ENCODE peak calls at places on chromosomes 5 and 9, in eight cellular contexts. D, F, M, J, Z, E, S and H are unnamed samples.

GRCh38 chr5:102801375-102801774 is 46.3 kb downstream of the PAM start:
- DNase-seq in Z (no peak), E (no peak), S (no peak), J (peak; percentile 89), D (no peak), M (no peak), F (no peak), H (no peak)

GRCh38 chr5:660491-661030 is 32.6 kb downstream of the TPPP start:
- DNase-seq in Z (no peak), J (no peak), F (no peak), M (no peak), E (no peak), S (no peak), D (no peak), H (no peak)

GRCh38 chr5:160198886-160199409 is 30.4 kb upstream of the FABP6 start:
- DNase-seq in M (no peak), S (no peak), D (no peak), E (no peak), J (no peak), Z (no peak), F (no peak), H (no peak)

GRCh38 chr5:162128117-162128516 is 60.5 kb downstream of the GABRG2 start:
- DNase-seq in J (no peak), F (peak; percentile 6), S (no peak), Z (no peak), M (no peak), D (no peak), E (no peak), H (no peak)

GRCh38 chr9:133707065-133707760 is 30.9 kb downstream of the SARDH start:
- DNase-seq in F (no peak), Z (peak; percentile 95), J (no peak), M (peak; percentile 96), E (peak; percentile 89), D (no peak), S (no peak), H (no peak)

GRCh38 chr5:165504716-165505115 is 1999.3 kb downstream of the MAT2B start:
- DNase-seq in M (no peak), J (no peak), E (no peak), Z (no peak), S (no peak), D (no peak), F (no peak), H (no peak)

GRCh38 chr5:90909091-90909503 is 350.5 kb downstream of the ADGRV1 start:
- DNase-seq in M (peak; percentile 48), F (no peak), J (no peak), E (peak; percentile 48), Z (peak; percentile 78), D (no peak), S (no peak), H (no peak)

GRCh38 chr5:115686692-115687054 is 60.8 kb upstream of the TMED7 start:
- DNase-seq in D (no peak), Z (no peak), F (no peak), S (no peak), M (no peak), J (no peak), E (peak; percentile 74), H (no peak)

GRCh38 chr9:112884721-112885120 is 6.0 kb downstream of the SLC46A2 start:
- DNase-seq in E (no peak), Z (no peak), J (no peak), S (no peak), M (no peak), F (no peak), D (no peak), H (no peak)

GRCh38 chr9:20558609-20559016 is 63.7 kb downstream of the MLLT3 start:
- DNase-seq in D (peak; percentile 53), J (no peak), Z (peak; percentile 68), F (no peak), S (no peak), M (peak; percentile 66), E (peak; percentile 92), H (no peak)

GRCh38 chr5:54516051-54516645 is 1.4 kb upstream of the SNX18 start:
- DNase-seq in M (no peak), Z (no peak), E (no peak), J (no peak), F (no peak), S (no peak), D (no peak), H (no peak)
- H3K4me3 ChIP-seq in M (no peak overlapping the region), Z (no peak overlapping the region), E (no peak overlapping the region), J (no peak overlapping the region), F (no peak overlapping the region), S (no peak overlapping the region), D (no peak overlapping the region), H (no peak overlapping the region)

GRCh38 chr5:59582746-59583145 is 310.8 kb downstream of the PDE4D start:
- DNase-seq in Z (no peak), S (no peak), D (no peak), E (no peak), J (no peak), F (no peak), M (no peak), H (no peak)
- H3K4me3 ChIP-seq in Z (no peak overlapping the region), S (no peak overlapping the region), D (peak overlapping the region; percentile 63), E (no peak overlapping the region), J (no peak overlapping the region), F (no peak overlapping the region), M (no peak overlapping the region), H (no peak overlapping the region)

DNA sequence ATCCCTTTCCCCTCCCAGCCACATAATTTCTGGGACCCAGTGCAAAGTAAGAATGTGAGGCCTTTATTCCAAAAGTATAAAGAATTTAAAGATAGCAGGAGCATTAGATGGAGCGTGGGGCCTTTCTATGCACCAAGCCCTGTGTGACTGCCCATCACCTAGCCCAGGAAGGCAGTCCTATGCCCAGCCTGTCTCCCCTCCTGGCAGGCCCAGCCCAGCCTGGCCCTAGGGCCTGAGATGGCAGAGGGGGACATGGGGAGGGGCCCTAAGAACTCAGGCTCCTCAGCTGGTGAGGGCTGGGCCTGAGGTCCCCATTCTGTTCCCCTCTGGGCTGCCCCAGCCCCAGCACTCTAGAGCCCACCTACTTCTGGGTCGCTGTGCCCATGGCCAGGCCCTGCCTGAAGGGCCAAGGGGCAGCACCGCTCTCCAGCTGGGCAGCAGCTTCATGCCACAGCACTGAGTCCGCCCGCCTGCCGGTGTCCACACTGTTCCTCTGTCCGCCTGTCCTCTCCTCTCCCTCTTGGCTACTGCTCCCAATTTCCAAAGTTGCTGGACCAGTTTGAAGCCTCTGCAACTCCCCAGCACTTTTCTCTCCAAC is 995 bp upstream of the SLC23A1 start:
- DNase-seq in E (no peak), S (no peak), D (no peak), F (no peak), J (no peak), M (no peak), Z (no peak), H (no peak)
- H3K4me3 ChIP-seq in E (no peak overlapping the region), S (no peak overlapping the region), D (no peak overlapping the region), F (no peak overlapping the region), J (no peak overlapping the region), M (no peak overlapping the region), Z (no peak overlapping the region), H (peak overlapping the region; percentile 34)

GRCh38 chr9:19464764-19465570 is 56.2 kb downstream of the ACER2 start:
- DNase-seq in F (peak; percentile 50), M (peak; percentile 88), J (peak; percentile 71), D (peak; percentile 92), E (peak; percentile 81), Z (peak; percentile 87), S (no peak), H (peak; percentile 81)
- H3K4me3 ChIP-seq in F (peak overlapping the region; percentile 33), M (peak overlapping the region; percentile 47), J (peak overlapping the region; percentile 42), D (peak overlapping the region; percentile 48), E (peak overlapping the region; percentile 24), Z (peak overlapping the region; percentile 38), S (no peak overlapping the region), H (peak overlapping the region; percentile 24)

GRCh38 chr9:8730618-8731017 is 931.0 kb upstream of the DMAC1 start:
- DNase-seq in D (no peak), E (no peak), M (no peak), S (no peak), F (no peak), Z (no peak), J (no peak), H (no peak)

GRCh38 chr9:8732367-8733075 is 932.9 kb upstream of the DMAC1 start:
- DNase-seq in E (no peak), D (no peak), Z (no peak), J (no peak), M (no peak), S (no peak), F (no peak), H (no peak)

GRCh38 chr9:8736805-8737204 is 937.2 kb upstream of the DMAC1 start:
- DNase-seq in F (no peak), E (no peak), Z (no peak), S (no peak), J (no peak), D (no peak), M (no peak), H (no peak)

GRCh38 chr9:8734760-8735159 is 935.2 kb upstream of the DMAC1 start:
- DNase-seq in E (no peak), F (no peak), Z (no peak), D (no peak), M (no peak), J (no peak), S (no peak), H (no peak)

GRCh38 chr9:8733096-8733954 is 933.7 kb upstream of the DMAC1 start:
- DNase-seq in D (no peak), J (no peak), S (no peak), E (peak; percentile 26), Z (peak; percentile 29), F (peak; percentile 71), M (peak; percentile 59), H (no peak)
- H3K4me3 ChIP-seq in D (no peak overlapping the region), J (no peak overlapping the region), S (no peak overlapping the region), E (peak overlapping the region; percentile 14), Z (no peak overlapping the region), F (no peak overlapping the region), M (no peak overlapping the region), H (no peak overlapping the region)

GRCh38 chr9:131423171-131423581 is 29.3 kb downstream of the PRRC2B start:
- DNase-seq in D (peak; percentile 58), F (no peak), S (peak; percentile 60), E (peak; percentile 82), J (no peak), Z (peak; percentile 77), M (peak; percentile 79), H (no peak)
- H3K4me3 ChIP-seq in D (no peak overlapping the region), F (no peak overlapping the region), S (no peak overlapping the region), E (no peak overlapping the region), J (no peak overlapping the region), Z (no peak overlapping the region), M (no peak overlapping the region), H (no peak overlapping the region)

DNA sequence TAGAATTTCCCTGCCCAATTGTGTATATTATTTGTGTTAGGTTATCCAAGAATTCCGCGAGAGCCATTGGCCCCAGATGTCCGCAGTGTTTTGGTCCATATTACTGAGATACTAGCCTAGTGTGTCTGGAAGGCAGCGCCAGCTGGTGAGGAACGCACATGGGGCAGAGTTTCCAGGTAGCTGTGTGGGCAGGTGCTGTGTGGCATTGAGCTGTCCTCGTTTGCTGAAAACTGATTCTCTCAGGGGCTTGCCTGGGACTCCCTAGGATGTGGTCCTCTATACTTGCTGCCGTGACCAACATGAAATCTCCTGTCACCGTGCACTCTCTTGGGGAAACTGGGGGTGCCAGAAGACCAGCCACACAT is 288.7 kb downstream of the FANCC start:
- DNase-seq in J (no peak), M (no peak), Z (no peak), E (no peak), S (no peak), F (no peak), D (no peak), H (no peak)
- H3K4me3 ChIP-seq in J (no peak overlapping the region), M (no peak overlapping the region), Z (no peak overlapping the region), E (no peak overlapping the region), S (no peak overlapping the region), F (no peak overlapping the region), D (no peak overlapping the region), H (no peak overlapping the region)

GRCh38 chr9:137665697-137666504 is 47.1 kb downstream of the EHMT1 start:
- DNase-seq in Z (no peak), F (no peak), M (no peak), D (no peak), E (no peak), J (no peak), S (no peak), H (no peak)
- H3K4me3 ChIP-seq in Z (no peak overlapping the region), F (no peak overlapping the region), M (no peak overlapping the region), D (no peak overlapping the region), E (no peak overlapping the region), J (no peak overlapping the region), S (no peak overlapping the region), H (no peak overlapping the region)